ENCODE peak calls at places on chromosomes 7 and 10, in six cellular contexts. W, V, U, R, X and Y are unnamed samples.
A peak's percentile ranks its signal among the peaks of the same experiment; 100 is the strongest.

GRCh38 chr7:137930616-137931015 is 71.3 kb downstream of the CREB3L2 start:
- DNase-seq in W (no peak), V (no peak), U (no peak), R (no peak), X (peak; percentile 96), Y (no peak)

GRCh38 chr7:27839099-27839498 is 99.1 kb downstream of the TAX1BP1 start:
- DNase-seq in W (no peak), V (no peak), U (no peak), R (no peak), X (no peak), Y (no peak)

GRCh38 chr7:50822716-50823115 is 40.0 kb upstream of the GRB10 start:
- DNase-seq in W (no peak), V (no peak), U (no peak), R (no peak), X (no peak), Y (no peak)

GRCh38 chr10:130547368-130547767 is 411.2 kb downstream of the GLRX3 start:
- DNase-seq in W (no peak), V (no peak), U (no peak), R (no peak), X (no peak), Y (no peak)

GRCh38 chr7:151088856-151089699 is 2.8 kb downstream of the AGAP3 start:
- DNase-seq in W (no peak), V (peak; percentile 99), U (no peak), R (peak; percentile 62), X (peak; percentile 79), Y (peak; percentile 77)

GRCh38 chr10:72364239-72364777 is 9.6 kb upstream of the DNAJB12 start:
- DNase-seq in W (peak; percentile 86), V (peak; percentile 94), U (peak; percentile 81), R (peak; percentile 86), X (peak; percentile 94), Y (peak; percentile 91)

GRCh38 chr10:122853665-122854313 is 8.1 kb upstream of the CUZD1 start:
- DNase-seq in W (no peak), V (no peak), U (no peak), R (no peak), X (peak; percentile 59), Y (no peak)

GRCh38 chr10:96153065-96153464 is 23.0 kb downstream of the ZNF518A start:
- DNase-seq in W (no peak), V (no peak), U (no peak), R (no peak), X (no peak), Y (no peak)

GRCh38 chr7:105496501-105496900 is 25.6 kb downstream of the PUS7 start:
- DNase-seq in W (no peak), V (no peak), U (no peak), R (no peak), X (peak; percentile 20), Y (no peak)

GRCh38 chr10:61951144-61951483 is 49.6 kb downstream of the ARID5B start:
- DNase-seq in W (no peak), V (no peak), U (no peak), R (no peak), X (no peak), Y (no peak)

GRCh38 chr7:25314729-25315267 is 86.5 kb upstream of the NPVF start:
- DNase-seq in W (no peak), V (no peak), U (no peak), R (peak; percentile 41), X (no peak), Y (no peak)

GRCh38 chr10:69318997-69319727 is 40.9 kb downstream of the HK1 start:
- DNase-seq in W (no peak), V (no peak), U (peak; percentile 79), R (peak; percentile 87), X (peak; percentile 49), Y (peak; percentile 89)

GRCh38 chr10:7817984-7818294 is 366 bp upstream of the TAF3 start:
- DNase-seq in W (no peak), V (no peak), U (no peak), R (no peak), X (no peak), Y (no peak)

GRCh38 chr7:94567396-94567795 is 57.8 kb downstream of the CASD1 start:
- DNase-seq in W (no peak), V (no peak), U (no peak), R (no peak), X (no peak), Y (no peak)

GRCh38 chr10:4081691-4082111 is 296.7 kb upstream of the KLF6 start:
- DNase-seq in W (no peak), V (no peak), U (no peak), R (no peak), X (peak; percentile 73), Y (peak; percentile 57)

GRCh38 chr10:72483452-72483851 is 128.7 kb upstream of the DNAJB12 start:
- DNase-seq in W (no peak), V (peak; percentile 16), U (no peak), R (no peak), X (no peak), Y (no peak)

GRCh38 chr10:5944389-5945202 is 32.7 kb downstream of the IL15RA start:
- DNase-seq in W (no peak), V (no peak), U (no peak), R (peak; percentile 78), X (peak; percentile 100), Y (peak; percentile 64)

GRCh38 chr10:34696423-34696822 is 118.7 kb downstream of the PARD3 start:
- DNase-seq in W (no peak), V (no peak), U (no peak), R (no peak), X (peak; percentile 77), Y (no peak)

GRCh38 chr10:16816142-16816541 is 1.1 kb downstream of the RSU1 start:
- DNase-seq in W (no peak), V (no peak), U (no peak), R (no peak), X (no peak), Y (peak; percentile 36)

GRCh38 chr7:50721160-50721559 is 61.5 kb downstream of the GRB10 start:
- DNase-seq in W (no peak), V (peak; percentile 62), U (no peak), R (no peak), X (peak; percentile 19), Y (no peak)

GRCh38 chr7:133121175-133121844 is 39.4 kb upstream of the CHCHD3 start:
- DNase-seq in W (no peak), V (no peak), U (no peak), R (no peak), X (no peak), Y (no peak)

GRCh38 chr10:31709028-31709427 is 219.6 kb downstream of the ARHGAP12 start:
- DNase-seq in W (no peak), V (peak; percentile 39), U (no peak), R (no peak), X (no peak), Y (no peak)

GRCh38 chr10:29563420-29564035 is 71.2 kb downstream of the SVIL start:
- DNase-seq in W (no peak), V (no peak), U (no peak), R (no peak), X (no peak), Y (no peak)

GRCh38 chr7:123270553-123270952 is 70.8 kb upstream of the SLC13A1 start:
- DNase-seq in W (no peak), V (no peak), U (no peak), R (no peak), X (no peak), Y (no peak)

GRCh38 chr10:36794981-36795380 is 330.4 kb upstream of the ANKRD30A start:
- DNase-seq in W (no peak), V (no peak), U (no peak), R (no peak), X (no peak), Y (no peak)

GRCh38 chr10:3780056-3780765 is 4.8 kb downstream of the KLF6 start:
- DNase-seq in W (no peak), V (peak; percentile 10), U (no peak), R (no peak), X (peak; percentile 59), Y (no peak)

GRCh38 chr10:94343159-94343558 is 19.6 kb downstream of the NOC3L start:
- DNase-seq in W (no peak), V (no peak), U (no peak), R (no peak), X (peak; percentile 21), Y (no peak)

GRCh38 chr10:130357951-130358350 is 221.8 kb downstream of the GLRX3 start:
- DNase-seq in W (no peak), V (no peak), U (no peak), R (no peak), X (no peak), Y (no peak)

GRCh38 chr10:86113044-86113443 is 253.6 kb downstream of the GRID1 start:
- DNase-seq in W (no peak), V (no peak), U (no peak), R (no peak), X (no peak), Y (no peak)

GRCh38 chr10:75540357-75541335 is 109.2 kb downstream of the LRMDA start:
- DNase-seq in W (no peak), V (no peak), U (no peak), R (no peak), X (no peak), Y (no peak)

GRCh38 chr10:37289833-37290464 is 164.6 kb downstream of the ANKRD30A start:
- DNase-seq in W (no peak), V (no peak), U (no peak), R (no peak), X (peak; percentile 2), Y (no peak)

GRCh38 chr10:131775833-131776232 is 125.0 kb upstream of the PPP2R2D start:
- DNase-seq in W (no peak), V (no peak), U (no peak), R (no peak), X (no peak), Y (no peak)

GRCh38 chr10:52864459-52865106 is 92.0 kb upstream of the MBL2 start:
- DNase-seq in W (no peak), V (peak; percentile 21), U (no peak), R (no peak), X (peak; percentile 64), Y (peak; percentile 56)

GRCh38 chr7:105782391-105783063 is 93.9 kb downstream of the ATXN7L1 start:
- DNase-seq in W (no peak), V (peak; percentile 38), U (no peak), R (no peak), X (peak; percentile 89), Y (no peak)